ENCODE peak calls at places on chromosomes 3 and 15, in five cellular contexts. K, P, M, G and E are unnamed samples.
A peak's percentile ranks its signal among the peaks of the same experiment; 100 is the strongest.

GRCh38 chr3:107884719-107885460 is 205.9 kb downstream of the CD47 start:
- DNase-seq in K (no peak), P (no peak), M (no peak), G (peak; percentile 5), E (no peak)

GRCh38 chr3:140704733-140705132 is 26.9 kb downstream of the TRIM42 start:
- DNase-seq in G (no peak), P (no peak), K (no peak), M (no peak), E (no peak)

GRCh38 chr3:60000311-60001105 is 950.7 kb upstream of the CFAP20DC start:
- DNase-seq in G (no peak), K (no peak), M (no peak), P (no peak), E (no peak)

GRCh38 chr3:4158329-4158728 is 144.8 kb upstream of the SETMAR start:
- DNase-seq in M (no peak), G (no peak), P (no peak), K (no peak), E (no peak)

GRCh38 chr15:50190723-50191122 is 8.7 kb downstream of the SLC27A2 start:
- DNase-seq in M (no peak), K (no peak), G (no peak), P (no peak), E (no peak)

GRCh38 chr3:128723477-128723876 is 2.5 kb upstream of the RAB7A start:
- DNase-seq in K (no peak), G (no peak), M (no peak), P (no peak), E (no peak)

GRCh38 chr3:140571836-140572235 is 106.0 kb upstream of the TRIM42 start:
- DNase-seq in G (no peak), M (no peak), P (no peak), K (no peak), E (no peak)

GRCh38 chr3:53845103-53845880 is 927 bp downstream of the CHDH start:
- DNase-seq in M (peak; percentile 54), G (no peak), K (peak; percentile 69), P (peak; percentile 77), E (no peak)

GRCh38 chr3:173976281-173976680 is 578.7 kb downstream of the NLGN1 start:
- DNase-seq in G (no peak), M (no peak), K (no peak), P (no peak), E (no peak)

GRCh38 chr15:100832178-100832942 is 47.3 kb upstream of the ALDH1A3 start:
- DNase-seq in K (no peak), P (no peak), G (no peak), M (no peak), E (no peak)

GRCh38 chr3:127887321-127887720 is 27.7 kb upstream of the KBTBD12 start:
- DNase-seq in K (no peak), M (no peak), P (no peak), G (no peak), E (no peak)

GRCh38 chr3:151305081-151305777 is 11.4 kb downstream of the GPR87 start:
- DNase-seq in M (no peak), K (peak; percentile 28), G (no peak), P (no peak), E (peak; percentile 86)

GRCh38 chr15:26294062-26294689 is 431.0 kb upstream of the ATP10A start:
- DNase-seq in P (no peak), M (no peak), G (no peak), K (no peak), E (no peak)

GRCh38 chr15:58852347-58852746 is 81.1 kb downstream of the SLTM start:
- DNase-seq in P (no peak), K (no peak), G (no peak), M (no peak), E (no peak)

GRCh38 chr3:178353292-178353814 is 182.9 kb upstream of the KCNMB2 start:
- DNase-seq in G (no peak), M (no peak), K (no peak), P (no peak), E (no peak)

GRCh38 chr15:66593219-66593780 is 27.5 kb upstream of the LCTL start:
- DNase-seq in M (no peak), P (no peak), G (no peak), K (no peak), E (no peak)

GRCh38 chr3:14933829-14934425 is 13.5 kb upstream of the NR2C2 start:
- DNase-seq in M (no peak), K (no peak), P (no peak), G (no peak), E (no peak)

GRCh38 chr15:65312400-65312916 is 8.0 kb downstream of the RNU5B-1 start:
- DNase-seq in M (peak; percentile 47), K (no peak), G (no peak), P (peak; percentile 67), E (no peak)

GRCh38 chr15:42696626-42697025 is 40.3 kb downstream of the CDAN1 start:
- DNase-seq in K (no peak), P (no peak), M (no peak), G (no peak), E (no peak)

GRCh38 chr3:63228677-63229076 is 49.4 kb upstream of the SYNPR start:
- DNase-seq in M (no peak), K (peak; percentile 35), P (no peak), G (peak; percentile 38), E (no peak)

GRCh38 chr3:149581681-149582349 is 76.0 kb downstream of the WWTR1 start:
- DNase-seq in M (peak; percentile 17), K (no peak), G (no peak), P (no peak), E (no peak)

DNA sequence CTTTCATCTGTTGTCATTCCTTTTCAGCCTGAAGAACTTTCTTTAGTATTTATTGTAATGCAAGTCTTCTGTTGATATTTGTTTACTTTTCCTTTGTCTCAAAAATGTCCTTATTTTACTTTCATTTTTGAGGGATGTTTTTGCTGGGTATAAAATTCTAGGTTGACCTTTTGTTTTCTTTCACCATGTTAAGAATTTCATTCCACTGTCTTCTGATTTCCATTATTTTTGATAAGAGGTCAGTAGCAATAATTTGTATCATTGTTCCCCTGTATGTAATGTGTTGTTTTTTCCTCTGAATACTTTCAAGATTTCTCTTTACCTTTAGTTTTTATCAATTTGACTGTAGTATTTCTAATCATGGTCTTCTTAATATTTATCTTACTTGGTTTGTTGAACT is 91.1 kb downstream of the RSRC1 start:
- DNase-seq in M (no peak), G (no peak), K (no peak), P (no peak), E (no peak)
- TF ChIP-seq CTCF in M (no peak), G (no peak), K (no peak), P (no peak), E (no peak)

GRCh38 chr3:48851407-48851806 is 3.7 kb upstream of the PRKAR2A start:
- DNase-seq in P (peak; percentile 17), G (no peak), M (peak; percentile 37), K (no peak), E (no peak)

GRCh38 chr3:48845170-48845569 is 2.5 kb downstream of the PRKAR2A start:
- DNase-seq in K (no peak), M (no peak), G (no peak), P (peak; percentile 5), E (no peak)

GRCh38 chr3:48848816-48849515 is 1.3 kb upstream of the PRKAR2A start:
- DNase-seq in M (no peak), G (no peak), K (no peak), P (peak; percentile 37), E (no peak)

GRCh38 chr3:48847586-48848423 is at the start of gene PRKAR2A:
- DNase-seq in P (peak; percentile 93), K (peak; percentile 87), G (peak; percentile 90), M (peak; percentile 86), E (peak; percentile 96)

DNA sequence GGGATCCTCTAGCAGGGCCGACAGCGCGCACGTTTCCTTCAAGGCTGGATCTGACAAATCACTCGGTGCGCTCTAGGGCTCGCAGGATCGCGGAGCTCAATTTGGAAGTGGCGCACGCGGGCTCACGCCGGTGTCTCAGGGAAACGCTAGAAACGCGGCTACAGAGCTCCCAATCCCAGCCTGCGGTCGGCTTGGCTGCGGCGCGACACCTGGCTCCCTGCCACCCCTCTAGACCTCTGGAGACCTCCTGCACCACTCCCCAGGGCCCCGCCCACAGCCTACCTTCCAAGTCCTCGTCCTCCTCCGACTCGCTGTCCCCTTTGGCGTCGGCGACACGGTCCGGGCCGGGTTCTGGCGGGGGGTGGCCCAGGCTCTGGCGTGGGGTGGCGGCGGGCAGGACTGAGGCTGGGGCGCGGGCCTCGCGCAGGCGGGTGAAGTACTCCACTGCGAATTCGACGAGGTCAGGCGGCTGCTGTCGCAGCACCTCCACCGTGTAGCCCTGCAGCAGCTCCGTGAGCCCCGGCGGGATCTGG is 555 bp downstream of the PRKAR2A start:
- DNase-seq in K (peak; percentile 91), M (peak; percentile 62), P (peak; percentile 85), G (peak; percentile 80), E (peak; percentile 87)
- TF ChIP-seq CTCF in K (no peak), M (no peak), P (no peak), G (no peak), E (no peak)

GRCh38 chr15:88470625-88471372 is 3.3 kb downstream of the MRPS11 start:
- DNase-seq in M (no peak), G (no peak), K (no peak), P (no peak), E (no peak)

GRCh38 chr15:88467073-88467934 is at the start of the genes MRPL46 and MRPS11:
- DNase-seq in M (peak; percentile 92), G (peak; percentile 90), P (peak; percentile 91), K (peak; percentile 96), E (peak; percentile 95)

GRCh38 chr15:88465633-88466219 is 1.5 kb downstream of the MRPL46 start:
- DNase-seq in M (no peak), P (no peak), K (no peak), G (peak; percentile 81), E (peak; percentile 6)

GRCh38 chr15:88469321-88469720 is 1.8 kb downstream of the MRPS11 start:
- DNase-seq in M (no peak), G (no peak), P (no peak), K (no peak), E (peak; percentile 5)

GRCh38 chr15:88467935-88468528 is 524 bp downstream of the MRPS11 start:
- DNase-seq in G (peak; percentile 52), M (no peak), K (peak; percentile 30), P (no peak), E (peak; percentile 44)
- TF ChIP-seq CTCF in G (peak; percentile 39), M (no peak), K (no peak), P (no peak), E (peak; percentile 27)

GRCh38 chr3:156533205-156533604 is 21.7 kb downstream of the SSR3 start:
- DNase-seq in K (no peak), P (no peak), M (no peak), G (no peak), E (no peak)

GRCh38 chr3:156536524-156537316 is 18.2 kb downstream of the SSR3 start:
- DNase-seq in G (no peak), M (no peak), K (no peak), P (no peak), E (no peak)

GRCh38 chr3:156535798-156536197 is 19.1 kb downstream of the SSR3 start:
- DNase-seq in P (no peak), G (no peak), K (no peak), M (no peak), E (no peak)

GRCh38 chr3:156532730-156533129 is 22.2 kb downstream of the SSR3 start:
- DNase-seq in K (no peak), M (no peak), G (no peak), P (no peak), E (no peak)

DNA sequence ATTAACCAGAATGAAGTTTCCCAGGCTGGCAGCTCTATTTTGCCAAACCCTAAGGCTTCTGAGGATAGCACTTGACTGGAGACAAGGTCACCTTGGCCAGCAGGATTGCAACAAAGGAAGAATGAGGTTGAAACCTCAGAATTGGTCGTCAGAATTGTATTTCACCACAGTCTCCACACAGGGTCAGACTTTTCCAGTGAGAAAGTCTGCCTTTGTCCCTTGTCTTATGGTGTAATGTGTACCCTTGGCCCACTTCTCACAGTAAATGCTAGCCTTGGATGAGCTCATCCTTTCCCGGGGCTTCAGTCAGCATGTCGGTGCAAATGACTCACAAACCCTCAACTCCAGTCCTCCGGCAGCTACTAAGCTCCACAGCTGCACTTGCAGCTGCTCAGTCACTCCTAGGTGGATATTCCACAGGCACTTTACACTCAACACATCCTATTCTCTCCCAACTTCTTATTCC is 19.7 kb downstream of the SSR3 start:
- DNase-seq in M (peak; percentile 45), G (peak; percentile 82), K (peak; percentile 23), P (peak; percentile 59), E (peak; percentile 91)
- TF ChIP-seq CTCF in M (peak; percentile 21), G (peak; percentile 23), K (no peak), P (no peak), E (peak; percentile 57)